ENCODE peak calls at places on chromosomes 3 and 15, in nine cellular contexts. P is AG09319; C is ACHN; R is cardiac fibroblast; J is GM20000; S is SK-MEL-5; X is naive thymus-derived CD8-positive, alpha-beta T cell; K is GM04504; L is HEK293T. A is an unnamed sample.

GRCh38 chr15:89307791-89308190 is 26.8 kb downstream of the POLG start:
- DNase-seq in P (peak), C (peak), S (no peak), J (no peak), R (no peak), K (peak), X (no peak), L (no peak), A (no peak)

GRCh38 chr3:115912372-115912771 is 289.1 kb downstream of the GAP43 start:
- DNase-seq in S (no peak), P (no peak), R (peak), K (peak), L (no peak), C (no peak), J (no peak), X (no peak), A (no peak)

GRCh38 chr3:156291269-156292123 is 171.1 kb downstream of the KCNAB1 start:
- DNase-seq in X (peak), L (no peak), J (peak), R (no peak), C (no peak), K (no peak), S (no peak), P (no peak), A (peak)

GRCh38 chr3:9402410-9403228 is 5.2 kb downstream of the SETD5 start:
- DNase-seq in L (peak), R (peak), J (no peak), K (no peak), S (peak), P (no peak), X (no peak), C (no peak), A (no peak)

GRCh38 chr15:73168487-73168886 is 116.2 kb downstream of the NEO1 start:
- DNase-seq in S (no peak), L (no peak), C (no peak), K (no peak), P (no peak), R (no peak), J (no peak), X (no peak), A (no peak)

GRCh38 chr15:40467260-40467615 is 3.5 kb upstream of the CHST14 start:
- DNase-seq in P (no peak), J (no peak), C (no peak), X (no peak), S (no peak), K (no peak), L (no peak), R (no peak), A (no peak)

GRCh38 chr15:48507416-48508065 is 138.0 kb downstream of the FBN1 start:
- DNase-seq in R (peak), J (peak), S (peak), L (peak), C (peak), X (no peak), P (no peak), K (peak), A (no peak)

GRCh38 chr15:63299981-63300575 is 22.7 kb downstream of the APH1B start:
- DNase-seq in P (no peak), R (no peak), X (no peak), J (no peak), C (no peak), S (no peak), K (no peak), L (no peak), A (no peak)

GRCh38 chr3:99509224-99509623 is 129.2 kb upstream of the COL8A1 start:
- DNase-seq in J (no peak), R (peak), K (no peak), S (no peak), L (no peak), X (no peak), C (no peak), P (no peak), A (no peak)

GRCh38 chr15:52417501-52417900 is 111.2 kb downstream of the MYO5A start:
- DNase-seq in L (no peak), R (peak), J (no peak), P (no peak), X (no peak), K (peak), S (peak), C (no peak), A (no peak)

GRCh38 chr15:31299588-31300207 is 26.9 kb upstream of the KLF13 start:
- DNase-seq in L (no peak), K (no peak), R (no peak), S (no peak), J (no peak), X (no peak), C (no peak), P (no peak), A (no peak)

GRCh38 chr3:10533731-10534011 is 28.3 kb upstream of the ATP2B2 start:
- DNase-seq in P (no peak), J (no peak), X (no peak), C (no peak), K (no peak), L (no peak), R (no peak), S (no peak), A (no peak)

GRCh38 chr3:127105996-127106855 is 86.7 kb upstream of the PRR23E start:
- DNase-seq in R (no peak), S (no peak), X (no peak), K (no peak), P (no peak), C (no peak), J (no peak), L (no peak), A (no peak)

GRCh38 chr3:197801801-197802504 is 10.9 kb downstream of the LRCH3 start:
- DNase-seq in L (no peak), K (peak), S (peak), J (no peak), P (no peak), X (no peak), R (peak), C (peak), A (no peak)

GRCh38 chr3:110246796-110247369 is 824.7 kb upstream of the NECTIN3 start:
- DNase-seq in X (no peak), P (no peak), C (no peak), S (no peak), R (no peak), J (no peak), L (no peak), K (no peak), A (no peak)

GRCh38 chr3:174202561-174202960 is 656.6 kb upstream of the NAALADL2 start:
- DNase-seq in K (peak), L (no peak), C (no peak), P (no peak), S (no peak), J (no peak), R (no peak), X (no peak), A (no peak)

GRCh38 chr3:101270158-101270557 is 50.2 kb downstream of the IMPG2 start:
- DNase-seq in P (no peak), X (no peak), K (no peak), R (no peak), J (no peak), C (no peak), S (no peak), L (no peak), A (no peak)

GRCh38 chr3:43857361-43858051 is 166.8 kb downstream of the ABHD5 start:
- DNase-seq in L (no peak), R (no peak), K (no peak), C (no peak), X (no peak), P (no peak), J (no peak), S (no peak), A (no peak)

GRCh38 chr15:36278219-36278618 is 301.2 kb upstream of the CDIN1 start:
- DNase-seq in L (no peak), S (peak), J (no peak), R (peak), P (no peak), X (no peak), C (peak), K (no peak), A (no peak)

GRCh38 chr3:128679338-128679737 is 28.7 kb upstream of the RPN1 start:
- DNase-seq in X (no peak), P (no peak), S (no peak), L (no peak), R (no peak), K (no peak), C (no peak), J (no peak), A (no peak)

GRCh38 chr3:30774062-30774461 is 120.4 kb downstream of the GADL1 start:
- DNase-seq in X (no peak), K (no peak), L (no peak), C (no peak), S (no peak), P (no peak), J (no peak), R (no peak), A (no peak)

GRCh38 chr15:95559875-95560394 is 770.6 kb upstream of the NR2F2 start:
- DNase-seq in S (peak), L (no peak), P (peak), C (peak), X (no peak), J (no peak), K (peak), R (peak), A (no peak)

GRCh38 chr3:9146367-9147071 is 102.9 kb downstream of the SRGAP3 start:
- DNase-seq in X (no peak), C (no peak), R (no peak), L (no peak), P (no peak), S (no peak), K (no peak), J (no peak), A (no peak)

A was measured in CD8-positive, alpha-beta memory T cell.